ENCODE peak calls at places on chromosomes 16 and 17, in nine cellular contexts. P is testis, J is HFF-Myc, G is foreskin fibroblast, K is brain microvascular endothelial cell, C is fibroblast of the aortic adventitia, D is IMR-90, N is GM06990, F is tibial artery. M is an unnamed sample.

GRCh38 chr16:10561425-10561824 is 19.0 kb downstream of the EMP2 start:
- DNase-seq in P (no peak), J (no peak), G (no peak), K (no peak), C (no peak), D (no peak), N (no peak), F (no peak), M (no peak)

GRCh38 chr17:2050871-2051387 is 4.0 kb upstream of the HIC1 start:
- DNase-seq in P (no peak), J (no peak), G (no peak), K (no peak), C (no peak), D (peak), N (no peak), F (no peak), M (no peak)

GRCh38 chr17:40433551-40434384 is 9.5 kb upstream of the IGFBP4 start:
- DNase-seq in P (no peak), J (no peak), G (no peak), K (no peak), C (peak), D (no peak), N (no peak), F (peak), M (no peak)

GRCh38 chr16:48997946-48998345 is 283.7 kb downstream of the CBLN1 start:
- DNase-seq in P (no peak), J (no peak), G (no peak), K (no peak), C (no peak), D (no peak), N (no peak), F (no peak), M (no peak)

GRCh38 chr17:50354198-50354597 is 8.3 kb downstream of the XYLT2 start:
- DNase-seq in P (no peak), J (no peak), G (no peak), K (no peak), C (no peak), D (no peak), N (no peak), F (peak), M (no peak)

GRCh38 chr16:6777624-6778023 is 555.0 kb upstream of the RBFOX1 start:
- DNase-seq in P (no peak), J (no peak), G (no peak), K (no peak), C (no peak), D (no peak), N (no peak), F (no peak), M (no peak)

GRCh38 chr16:86566601-86566965 is at the start of gene FOXC2:
- DNase-seq in P (peak), J (peak), G (peak), K (peak), C (peak), D (peak), N (no peak), F (peak), M (no peak)

GRCh38 chr16:69501956-69502457 is 63.8 kb upstream of the NFAT5 start:
- DNase-seq in P (peak), J (no peak), G (no peak), K (no peak), C (peak), D (no peak), N (no peak), F (no peak), M (peak)

GRCh38 chr16:55499951-55500350 is 8.9 kb upstream of the LPCAT2 start:
- DNase-seq in P (no peak), J (peak), G (peak), K (peak), C (peak), D (peak), N (no peak), F (no peak), M (peak)

GRCh38 chr16:70402916-70403659 is 35.8 kb downstream of the ST3GAL2 start:
- DNase-seq in P (no peak), J (no peak), G (peak), K (no peak), C (peak), D (peak), N (no peak), F (no peak), M (no peak)

GRCh38 chr17:4043862-4044261 is 79.6 kb upstream of the ATP2A3 start:
- DNase-seq in P (no peak), J (no peak), G (no peak), K (no peak), C (no peak), D (no peak), N (no peak), F (no peak), M (no peak)

GRCh38 chr16:50300942-50301625 is 34.7 kb downstream of the ADCY7 start:
- DNase-seq in P (no peak), J (no peak), G (no peak), K (no peak), C (peak), D (peak), N (no peak), F (peak), M (no peak)

GRCh38 chr16:49048557-49048956 is 233.1 kb downstream of the CBLN1 start:
- DNase-seq in P (no peak), J (no peak), G (no peak), K (no peak), C (peak), D (peak), N (no peak), F (no peak), M (no peak)

GRCh38 chr16:47073223-47074155 is 70.3 kb downstream of the NETO2 start:
- DNase-seq in P (no peak), J (no peak), G (no peak), K (no peak), C (no peak), D (no peak), N (peak), F (peak), M (no peak)

GRCh38 chr16:8751481-8752311 is 45.7 kb downstream of the TMEM186 start:
- DNase-seq in P (no peak), J (peak), G (peak), K (peak), C (peak), D (peak), N (no peak), F (no peak), M (peak)

GRCh38 chr17:41695134-41695661 is 6.5 kb downstream of the EIF1 start:
- DNase-seq in P (no peak), J (no peak), G (no peak), K (no peak), C (no peak), D (peak), N (no peak), F (no peak), M (no peak)

GRCh38 chr17:2564876-2565275 is 28.6 kb upstream of the PAFAH1B1 start:
- DNase-seq in P (peak), J (no peak), G (no peak), K (no peak), C (peak), D (no peak), N (no peak), F (no peak), M (no peak)

GRCh38 chr17:7252176-7253043 is at the start of gene ELP5:
- DNase-seq in P (peak), J (no peak), G (peak), K (peak), C (peak), D (peak), N (no peak), F (peak), M (peak)

GRCh38 chr17:12070561-12070960 is 49.9 kb downstream of the MAP2K4 start:
- DNase-seq in P (no peak), J (peak), G (peak), K (peak), C (peak), D (peak), N (no peak), F (no peak), M (no peak)

GRCh38 chr17:80990921-80991644 is 558 bp upstream of the CHMP6 start:
- DNase-seq in P (no peak), J (no peak), G (no peak), K (no peak), C (no peak), D (no peak), N (peak), F (no peak), M (no peak)

GRCh38 chr16:87728026-87728425 is 37.8 kb downstream of the KLHDC4 start:
- DNase-seq in P (no peak), J (no peak), G (no peak), K (peak), C (no peak), D (peak), N (no peak), F (no peak), M (no peak)

GRCh38 chr17:31778538-31778937 is 80.5 kb downstream of the COPRS start:
- DNase-seq in P (no peak), J (no peak), G (no peak), K (no peak), C (no peak), D (peak), N (no peak), F (no peak), M (peak)
- H3K4me3 ChIP-seq in P (no peak), J (no peak), G (no peak), K (no peak), C (no peak), D (no peak), N (no peak), F (no peak), M (no peak)

GRCh38 chr17:28318759-28319660 is at the start of gene TMEM97:
- DNase-seq in P (peak), J (peak), G (peak), K (peak), C (peak), D (peak), N (peak), F (peak), M (peak)
- TF ChIP-seq CTCF in P (no peak), J (no peak), G (peak), K (peak), C (peak), D (peak), N (peak), F (no peak), M (no peak)

DNA sequence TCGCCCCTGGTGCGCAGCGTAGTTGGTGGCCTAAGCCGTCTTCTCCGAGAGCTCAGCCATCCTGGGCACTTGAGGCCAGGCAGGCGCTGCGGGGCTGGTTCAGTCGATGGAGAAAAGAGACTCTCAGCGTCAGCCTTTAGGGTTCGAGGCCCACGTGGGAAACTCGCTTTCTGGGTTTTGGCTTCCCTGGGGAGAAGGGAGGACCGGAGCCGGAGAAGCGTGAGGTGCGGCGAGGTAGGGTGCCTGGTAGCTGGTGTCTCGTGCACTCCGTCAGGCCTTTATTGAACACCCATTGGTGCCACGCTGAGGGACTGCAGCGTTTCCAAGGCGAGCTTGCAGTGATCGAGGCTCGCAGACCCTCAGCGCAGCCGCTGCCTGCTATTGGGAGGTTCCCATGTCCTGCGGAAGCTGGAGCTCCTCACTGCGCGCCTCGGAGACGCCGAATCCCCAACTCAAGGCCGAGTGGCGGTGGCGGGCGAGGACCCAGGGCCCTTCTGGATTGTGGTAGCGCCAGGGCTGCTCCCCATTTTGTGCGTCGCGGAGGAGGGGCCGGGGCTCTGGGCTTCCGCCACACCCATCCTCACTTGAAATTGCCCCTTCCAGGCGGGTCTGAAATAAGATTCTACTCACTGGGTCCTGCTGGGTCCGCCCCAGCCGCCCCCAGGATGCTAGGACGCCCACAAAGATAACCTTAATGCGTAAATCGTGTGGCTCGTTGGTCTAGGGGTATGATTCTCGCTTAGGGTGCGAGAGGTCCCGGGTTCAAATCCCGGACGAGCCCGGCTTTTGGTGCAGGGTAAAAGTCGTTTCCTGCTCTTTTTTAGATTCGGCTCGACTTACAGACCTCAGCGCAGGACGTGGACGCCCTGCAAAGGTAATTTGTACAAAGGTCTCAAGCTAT is 1.2 kb downstream of the OR1F1 start:
- DNase-seq in P (no peak), J (no peak), G (no peak), K (peak), C (peak), D (peak), N (peak), F (no peak), M (no peak)
- H3K4me3 ChIP-seq in P (no peak), J (peak), G (peak), K (peak), C (peak), D (peak), N (peak), F (no peak), M (peak)

GRCh38 chr16:3123986-3124886 is 10.6 kb upstream of the ZNF213 start:
- DNase-seq in P (peak), J (peak), G (peak), K (peak), C (peak), D (peak), N (peak), F (peak), M (peak)
- TF ChIP-seq CTCF in P (no peak), J (no peak), G (peak), K (peak), C (peak), D (peak), N (peak), F (no peak), M (peak)

DNA sequence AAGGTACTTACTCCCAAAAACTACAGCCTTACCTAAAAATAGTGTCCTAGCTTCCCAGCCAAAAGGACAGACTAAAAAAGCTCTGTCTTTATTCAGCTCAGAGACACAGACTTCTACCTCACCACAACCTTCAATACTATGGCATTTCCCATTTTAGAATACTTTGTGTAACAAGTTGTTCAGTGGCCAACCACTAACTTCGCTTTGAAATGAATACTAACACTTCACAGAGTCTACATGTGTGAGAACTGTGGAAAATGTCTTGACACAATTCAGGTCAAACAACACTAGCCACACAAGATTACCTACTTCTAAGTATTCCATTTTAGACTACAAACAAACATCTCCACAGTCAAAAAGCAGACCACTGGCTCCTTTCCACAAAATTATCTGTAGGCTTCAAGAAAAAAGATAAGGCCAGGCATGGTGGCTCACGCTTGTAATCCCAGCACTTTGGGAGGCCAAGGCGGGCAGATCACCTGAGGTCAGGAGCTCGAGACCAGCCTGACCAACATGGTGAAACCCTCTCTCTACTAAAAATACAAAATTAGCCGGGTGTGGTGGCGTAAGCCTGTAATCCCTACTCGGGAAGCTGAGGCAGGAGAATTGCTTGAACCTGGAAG is 3.2 kb downstream of the HELZ start:
- DNase-seq in P (no peak), J (no peak), G (no peak), K (no peak), C (no peak), D (no peak), N (no peak), F (no peak), M (no peak)
- H3K4me3 ChIP-seq in P (no peak), J (no peak), G (no peak), K (no peak), C (no peak), D (no peak), N (no peak), F (no peak), M (no peak)

GRCh38 chr17:44095388-44095646 is 24.8 kb downstream of the G6PC3 start:
- DNase-seq in P (no peak), J (no peak), G (no peak), K (no peak), C (no peak), D (no peak), N (no peak), F (no peak), M (no peak)

GRCh38 chr17:44094701-44095387 is 24.3 kb downstream of the G6PC3 start:
- DNase-seq in P (no peak), J (no peak), G (no peak), K (no peak), C (no peak), D (no peak), N (no peak), F (no peak), M (no peak)

GRCh38 chr17:44091200-44091997 is 20.9 kb downstream of the G6PC3 start:
- DNase-seq in P (no peak), J (no peak), G (no peak), K (no peak), C (no peak), D (no peak), N (no peak), F (no peak), M (no peak)

GRCh38 chr17:44092051-44092450 is 21.5 kb downstream of the G6PC3 start:
- DNase-seq in P (no peak), J (no peak), G (no peak), K (no peak), C (no peak), D (no peak), N (no peak), F (no peak), M (no peak)

DNA sequence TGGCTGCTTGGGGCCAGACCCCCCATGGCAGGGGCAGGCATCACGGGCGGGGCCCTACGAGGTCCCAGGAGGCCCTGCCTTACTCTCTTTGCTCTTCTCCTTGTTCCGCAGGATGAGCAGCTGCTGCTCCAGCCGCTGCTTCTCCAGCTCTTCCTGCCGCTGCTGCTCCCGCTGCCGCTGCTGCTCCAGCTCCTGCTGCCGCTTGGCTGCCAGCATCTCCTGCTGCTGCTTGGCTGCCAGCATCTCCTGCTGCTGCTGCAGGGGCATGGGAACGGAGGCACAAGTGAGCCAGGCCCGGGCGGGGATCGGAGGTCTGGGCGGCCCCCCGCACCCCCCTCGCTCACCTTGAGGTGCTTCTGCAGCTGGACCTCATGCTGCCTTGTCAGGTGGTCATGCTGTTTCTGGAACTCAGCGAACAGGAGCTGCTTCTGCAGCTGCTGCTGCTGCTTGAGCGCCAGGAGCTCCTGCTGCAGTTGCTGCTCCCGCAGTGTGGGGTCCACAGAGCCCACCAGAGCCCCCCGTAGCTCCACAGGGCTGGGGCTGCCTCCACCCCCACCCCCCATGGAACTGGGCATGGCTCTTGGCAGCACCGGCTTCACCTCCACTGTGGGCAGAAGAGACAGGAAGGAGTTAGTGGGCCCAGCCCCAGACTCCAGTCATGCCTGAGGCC is 22.8 kb downstream of the G6PC3 start:
- DNase-seq in P (no peak), J (no peak), G (no peak), K (no peak), C (no peak), D (no peak), N (no peak), F (no peak), M (no peak)
- TF ChIP-seq CTCF in P (no peak), J (no peak), G (no peak), K (no peak), C (no peak), D (no peak), N (no peak), F (no peak), M (no peak)

GRCh38 chr16:23575834-23576233 is 18.3 kb downstream of the UBFD1 start:
- DNase-seq in P (no peak), J (no peak), G (no peak), K (no peak), C (no peak), D (peak), N (no peak), F (no peak), M (no peak)
- H3K4me3 ChIP-seq in P (no peak), J (no peak), G (no peak), K (no peak), C (no peak), D (no peak), N (no peak), F (no peak), M (no peak)

GRCh38 chr17:33640629-33641028 is 347.5 kb upstream of the ASIC2 start:
- DNase-seq in P (no peak), J (no peak), G (no peak), K (no peak), C (no peak), D (no peak), N (no peak), F (no peak), M (no peak)
- TF ChIP-seq CTCF in P (no peak), J (no peak), G (no peak), K (no peak), C (no peak), D (no peak), N (no peak), F (no peak), M (no peak)

GRCh38 chr17:82831818-82832200 is 8.0 kb downstream of the ZNF750 start:
- DNase-seq in P (no peak), J (no peak), G (no peak), K (no peak), C (no peak), D (no peak), N (no peak), F (no peak), M (no peak)

GRCh38 chr17:82835122-82835521 is 4.7 kb downstream of the ZNF750 start:
- DNase-seq in P (peak), J (no peak), G (no peak), K (no peak), C (no peak), D (no peak), N (no peak), F (no peak), M (no peak)

GRCh38 chr17:82832411-82832810 is 7.4 kb downstream of the ZNF750 start:
- DNase-seq in P (no peak), J (no peak), G (no peak), K (no peak), C (no peak), D (no peak), N (no peak), F (no peak), M (no peak)

GRCh38 chr17:82831041-82831817 is 8.6 kb downstream of the ZNF750 start:
- DNase-seq in P (no peak), J (no peak), G (no peak), K (no peak), C (no peak), D (no peak), N (no peak), F (no peak), M (no peak)

DNA sequence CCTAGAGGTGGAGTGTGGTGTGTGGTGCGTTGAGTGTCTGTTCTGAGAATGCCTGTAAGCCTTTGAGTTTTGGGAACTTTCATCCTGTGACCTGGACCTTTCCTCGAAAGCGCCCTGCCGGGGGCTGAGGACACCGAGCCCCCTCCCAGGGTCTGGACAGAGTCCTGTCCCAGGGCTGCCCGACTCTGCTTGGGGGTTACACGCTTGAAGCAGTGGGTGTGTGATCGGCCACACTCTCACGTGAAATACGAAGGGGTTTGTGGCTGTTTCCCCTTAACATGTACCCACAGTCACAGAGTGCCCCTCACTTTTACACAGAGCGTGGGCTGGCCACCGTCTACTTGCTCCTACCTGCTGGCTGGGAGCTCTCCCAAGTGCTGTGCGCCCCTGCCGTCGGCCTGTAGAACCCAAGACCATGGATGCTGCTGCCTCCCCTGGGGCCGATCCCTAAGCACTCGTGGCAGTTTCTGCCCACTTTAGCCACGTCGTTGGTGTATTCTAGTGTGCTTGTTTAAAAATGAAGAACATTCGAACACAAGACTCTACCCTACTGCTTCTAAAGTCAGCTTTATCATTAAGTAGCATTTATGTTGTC is 6.8 kb downstream of the ZNF750 start:
- DNase-seq in P (no peak), J (no peak), G (no peak), K (no peak), C (no peak), D (no peak), N (no peak), F (no peak), M (no peak)
- H3K4me3 ChIP-seq in P (no peak), J (no peak), G (no peak), K (no peak), C (no peak), D (no peak), N (no peak), F (no peak), M (no peak)

M was measured in epithelial cell of proximal tubule.